ENCODE peak calls at places on chromosomes 3 and 15, in seven cellular contexts. One of them, this sample, is unnamed.

GRCh38 chr3:16140116-16140893 is 34.2 kb upstream of the GALNT15 start:
- DNase-seq in caudate nucleus: no peak
- DNase-seq in COR-L47: no peak
- DNase-seq in sciatic nerve: no peak
- DNase-seq in H4: peak; percentile 75
- DNase-seq in GM10248: no peak
- DNase-seq in cerebellar cortex: no peak
- DNase-seq in this sample: no peak

GRCh38 chr3:69881756-69882428 is 117.6 kb upstream of the SAMMSON start:
- DNase-seq in caudate nucleus: no peak
- DNase-seq in COR-L47: no peak
- DNase-seq in sciatic nerve: no peak
- DNase-seq in H4: no peak
- DNase-seq in GM10248: no peak
- DNase-seq in cerebellar cortex: no peak
- DNase-seq in this sample: no peak

GRCh38 chr15:48424076-48424475 is 92.8 kb downstream of the DUT start:
- DNase-seq in caudate nucleus: no peak
- DNase-seq in COR-L47: no peak
- DNase-seq in sciatic nerve: no peak
- DNase-seq in H4: peak; percentile 65
- DNase-seq in GM10248: no peak
- DNase-seq in cerebellar cortex: no peak
- DNase-seq in this sample: peak; percentile 14

GRCh38 chr3:151410891-151411559 is 26.5 kb upstream of the P2RY12 start:
- DNase-seq in caudate nucleus: no peak
- DNase-seq in COR-L47: no peak
- DNase-seq in sciatic nerve: no peak
- DNase-seq in H4: no peak
- DNase-seq in GM10248: no peak
- DNase-seq in cerebellar cortex: no peak
- DNase-seq in this sample: no peak

GRCh38 chr15:25790003-25790660 is 73.0 kb downstream of the ATP10A start:
- DNase-seq in caudate nucleus: no peak
- DNase-seq in COR-L47: no peak
- DNase-seq in sciatic nerve: peak; percentile 76
- DNase-seq in H4: no peak
- DNase-seq in GM10248: no peak
- DNase-seq in cerebellar cortex: peak; percentile 55
- DNase-seq in this sample: no peak

GRCh38 chr15:75694241-75695182 is 18.1 kb downstream of the CSPG4 start:
- DNase-seq in caudate nucleus: peak; percentile 63
- DNase-seq in COR-L47: peak; percentile 50
- DNase-seq in sciatic nerve: peak; percentile 83
- DNase-seq in H4: peak; percentile 86
- DNase-seq in GM10248: peak; percentile 54
- DNase-seq in cerebellar cortex: peak; percentile 81
- DNase-seq in this sample: peak; percentile 49

GRCh38 chr15:71743861-71744382 is 66.4 kb upstream of the NR2E3 start:
- DNase-seq in caudate nucleus: peak; percentile 4
- DNase-seq in COR-L47: peak; percentile 10
- DNase-seq in sciatic nerve: peak; percentile 80
- DNase-seq in H4: peak; percentile 48
- DNase-seq in GM10248: peak; percentile 65
- DNase-seq in cerebellar cortex: peak; percentile 58
- DNase-seq in this sample: peak; percentile 53

GRCh38 chr15:72116680-72117447 is 1.1 kb downstream of the MYO9A start:
- DNase-seq in caudate nucleus: peak; percentile 70
- DNase-seq in COR-L47: no peak
- DNase-seq in sciatic nerve: peak; percentile 68
- DNase-seq in H4: peak; percentile 17
- DNase-seq in GM10248: no peak
- DNase-seq in cerebellar cortex: peak; percentile 59
- DNase-seq in this sample: peak; percentile 55

GRCh38 chr3:46389306-46389705 is 17.6 kb downstream of the CCR5AS start:
- DNase-seq in caudate nucleus: no peak
- DNase-seq in COR-L47: no peak
- DNase-seq in sciatic nerve: no peak
- DNase-seq in H4: no peak
- DNase-seq in GM10248: no peak
- DNase-seq in cerebellar cortex: no peak
- DNase-seq in this sample: no peak

GRCh38 chr3:81080608-81081007 is 680.8 kb downstream of the GBE1 start:
- DNase-seq in caudate nucleus: no peak
- DNase-seq in COR-L47: no peak
- DNase-seq in sciatic nerve: no peak
- DNase-seq in H4: peak; percentile 19
- DNase-seq in GM10248: no peak
- DNase-seq in cerebellar cortex: no peak
- DNase-seq in this sample: no peak

GRCh38 chr3:134535186-134535974 is 49.5 kb downstream of the CEP63 start:
- DNase-seq in caudate nucleus: no peak
- DNase-seq in COR-L47: no peak
- DNase-seq in sciatic nerve: no peak
- DNase-seq in H4: no peak
- DNase-seq in GM10248: no peak
- DNase-seq in cerebellar cortex: no peak
- DNase-seq in this sample: no peak

GRCh38 chr3:9598783-9599387 is 45.3 kb upstream of the LHFPL4 start:
- DNase-seq in caudate nucleus: no peak
- DNase-seq in COR-L47: no peak
- DNase-seq in sciatic nerve: no peak
- DNase-seq in H4: no peak
- DNase-seq in GM10248: no peak
- DNase-seq in cerebellar cortex: no peak
- DNase-seq in this sample: no peak

GRCh38 chr3:13648744-13649096 is 99.8 kb downstream of the FBLN2 start:
- DNase-seq in caudate nucleus: no peak
- DNase-seq in COR-L47: no peak
- DNase-seq in sciatic nerve: no peak
- DNase-seq in H4: no peak
- DNase-seq in GM10248: no peak
- DNase-seq in cerebellar cortex: no peak
- DNase-seq in this sample: no peak

GRCh38 chr3:134430950-134431445 is 54.8 kb downstream of the ANAPC13 start:
- DNase-seq in caudate nucleus: no peak
- DNase-seq in COR-L47: no peak
- DNase-seq in sciatic nerve: no peak
- DNase-seq in H4: no peak
- DNase-seq in GM10248: no peak
- DNase-seq in cerebellar cortex: peak; percentile 93
- DNase-seq in this sample: peak; percentile 81

GRCh38 chr3:52402101-52402521 is 42.8 kb downstream of the SEMA3G start:
- DNase-seq in caudate nucleus: no peak
- DNase-seq in COR-L47: no peak
- DNase-seq in sciatic nerve: peak; percentile 56
- DNase-seq in H4: no peak
- DNase-seq in GM10248: no peak
- DNase-seq in cerebellar cortex: no peak
- DNase-seq in this sample: no peak

GRCh38 chr3:188491276-188491687 is 337.3 kb downstream of the LPP start:
- DNase-seq in caudate nucleus: no peak
- DNase-seq in COR-L47: no peak
- DNase-seq in sciatic nerve: no peak
- DNase-seq in H4: no peak
- DNase-seq in GM10248: no peak
- DNase-seq in cerebellar cortex: peak; percentile 28
- DNase-seq in this sample: no peak

GRCh38 chr3:48592519-48593087 is 2.5 kb downstream of the COL7A1 start:
- DNase-seq in caudate nucleus: no peak
- DNase-seq in COR-L47: no peak
- DNase-seq in sciatic nerve: no peak
- DNase-seq in H4: no peak
- DNase-seq in GM10248: no peak
- DNase-seq in cerebellar cortex: no peak
- DNase-seq in this sample: no peak

GRCh38 chr3:72152551-72153476 is 367.9 kb upstream of the PROK2 start:
- DNase-seq in caudate nucleus: peak; percentile 64
- DNase-seq in COR-L47: peak; percentile 91
- DNase-seq in sciatic nerve: peak; percentile 81
- DNase-seq in H4: peak; percentile 50
- DNase-seq in GM10248: no peak
- DNase-seq in cerebellar cortex: peak; percentile 76
- DNase-seq in this sample: peak; percentile 99

GRCh38 chr3:184549793-184550585 is 11.6 kb upstream of the EPHB3 start:
- DNase-seq in caudate nucleus: peak; percentile 18
- DNase-seq in COR-L47: no peak
- DNase-seq in sciatic nerve: no peak
- DNase-seq in H4: no peak
- DNase-seq in GM10248: no peak
- DNase-seq in cerebellar cortex: peak; percentile 83
- DNase-seq in this sample: no peak

GRCh38 chr15:85910796-85911195 is 116.1 kb upstream of the KLHL25 start:
- DNase-seq in caudate nucleus: peak; percentile 1
- DNase-seq in COR-L47: no peak
- DNase-seq in sciatic nerve: no peak
- DNase-seq in H4: no peak
- DNase-seq in GM10248: no peak
- DNase-seq in cerebellar cortex: peak; percentile 48
- DNase-seq in this sample: no peak

GRCh38 chr15:69474846-69475455 is 22.3 kb downstream of the RPLP1 start:
- DNase-seq in caudate nucleus: no peak
- DNase-seq in COR-L47: no peak
- DNase-seq in sciatic nerve: no peak
- DNase-seq in H4: no peak
- DNase-seq in GM10248: no peak
- DNase-seq in cerebellar cortex: no peak
- DNase-seq in this sample: no peak

GRCh38 chr3:53170325-53171108 is 9.5 kb downstream of the PRKCD start:
- DNase-seq in caudate nucleus: peak; percentile 29
- DNase-seq in COR-L47: no peak
- DNase-seq in sciatic nerve: no peak
- DNase-seq in H4: no peak
- DNase-seq in GM10248: peak; percentile 78
- DNase-seq in cerebellar cortex: no peak
- DNase-seq in this sample: no peak

This sample was measured in NCI-H69.